ENCODE peak calls at places on chromosomes 7 and 10, in eight cellular contexts. One of them, this sample, is unnamed.

GRCh38 chr7:97043281-97043680 is 18.6 kb upstream of the DLX5 start:
- DNase-seq in fibroblast of lung: no peak
- DNase-seq in IMR-90: peak; percentile 7
- DNase-seq in brain microvascular endothelial cell: no peak
- DNase-seq in testis: no peak
- DNase-seq in CD8-positive, alpha-beta T cell: no peak
- DNase-seq in psoas muscle: no peak
- DNase-seq in Panc1: no peak
- DNase-seq in this sample: no peak

GRCh38 chr7:157807510-157807909 is 470.7 kb downstream of the DNAJB6 start:
- DNase-seq in brain microvascular endothelial cell: peak; percentile 86
- DNase-seq in psoas muscle: no peak
- DNase-seq in testis: no peak
- DNase-seq in IMR-90: no peak
- DNase-seq in fibroblast of lung: no peak
- DNase-seq in Panc1: no peak
- DNase-seq in CD8-positive, alpha-beta T cell: no peak
- DNase-seq in this sample: no peak

GRCh38 chr7:42926204-42926603 is 5.8 kb downstream of the PSMA2 start:
- DNase-seq in psoas muscle: no peak
- DNase-seq in brain microvascular endothelial cell: no peak
- DNase-seq in IMR-90: no peak
- DNase-seq in testis: no peak
- DNase-seq in CD8-positive, alpha-beta T cell: no peak
- DNase-seq in fibroblast of lung: no peak
- DNase-seq in Panc1: no peak
- DNase-seq in this sample: no peak

GRCh38 chr10:988667-989545 is 672 bp downstream of the GTPBP4 start:
- DNase-seq in psoas muscle: no peak
- DNase-seq in fibroblast of lung: peak; percentile 17
- DNase-seq in IMR-90: peak; percentile 28
- DNase-seq in Panc1: no peak
- DNase-seq in CD8-positive, alpha-beta T cell: no peak
- DNase-seq in testis: no peak
- DNase-seq in brain microvascular endothelial cell: no peak
- DNase-seq in this sample: no peak

GRCh38 chr10:45461034-45461433 is 87.0 kb downstream of the ALOX5 start:
- DNase-seq in IMR-90: peak; percentile 15
- DNase-seq in fibroblast of lung: no peak
- DNase-seq in CD8-positive, alpha-beta T cell: no peak
- DNase-seq in psoas muscle: no peak
- DNase-seq in Panc1: no peak
- DNase-seq in testis: no peak
- DNase-seq in brain microvascular endothelial cell: no peak
- DNase-seq in this sample: no peak

GRCh38 chr7:44286618-44287487 is 38.5 kb downstream of the CAMK2B start:
- DNase-seq in psoas muscle: peak; percentile 11
- DNase-seq in fibroblast of lung: no peak
- DNase-seq in testis: no peak
- DNase-seq in brain microvascular endothelial cell: no peak
- DNase-seq in Panc1: no peak
- DNase-seq in CD8-positive, alpha-beta T cell: peak; percentile 2
- DNase-seq in IMR-90: no peak
- DNase-seq in this sample: peak; percentile 13

GRCh38 chr7:15199482-15199881 is 296.9 kb upstream of the DGKB start:
- DNase-seq in brain microvascular endothelial cell: peak; percentile 10
- DNase-seq in testis: no peak
- DNase-seq in Panc1: no peak
- DNase-seq in IMR-90: peak; percentile 1
- DNase-seq in psoas muscle: no peak
- DNase-seq in fibroblast of lung: peak; percentile 37
- DNase-seq in CD8-positive, alpha-beta T cell: no peak
- DNase-seq in this sample: no peak

GRCh38 chr7:68911754-68912153 is 686.5 kb upstream of the AUTS2 start:
- DNase-seq in psoas muscle: no peak
- DNase-seq in fibroblast of lung: no peak
- DNase-seq in brain microvascular endothelial cell: no peak
- DNase-seq in IMR-90: no peak
- DNase-seq in CD8-positive, alpha-beta T cell: no peak
- DNase-seq in Panc1: no peak
- DNase-seq in testis: no peak
- DNase-seq in this sample: no peak

DNA sequence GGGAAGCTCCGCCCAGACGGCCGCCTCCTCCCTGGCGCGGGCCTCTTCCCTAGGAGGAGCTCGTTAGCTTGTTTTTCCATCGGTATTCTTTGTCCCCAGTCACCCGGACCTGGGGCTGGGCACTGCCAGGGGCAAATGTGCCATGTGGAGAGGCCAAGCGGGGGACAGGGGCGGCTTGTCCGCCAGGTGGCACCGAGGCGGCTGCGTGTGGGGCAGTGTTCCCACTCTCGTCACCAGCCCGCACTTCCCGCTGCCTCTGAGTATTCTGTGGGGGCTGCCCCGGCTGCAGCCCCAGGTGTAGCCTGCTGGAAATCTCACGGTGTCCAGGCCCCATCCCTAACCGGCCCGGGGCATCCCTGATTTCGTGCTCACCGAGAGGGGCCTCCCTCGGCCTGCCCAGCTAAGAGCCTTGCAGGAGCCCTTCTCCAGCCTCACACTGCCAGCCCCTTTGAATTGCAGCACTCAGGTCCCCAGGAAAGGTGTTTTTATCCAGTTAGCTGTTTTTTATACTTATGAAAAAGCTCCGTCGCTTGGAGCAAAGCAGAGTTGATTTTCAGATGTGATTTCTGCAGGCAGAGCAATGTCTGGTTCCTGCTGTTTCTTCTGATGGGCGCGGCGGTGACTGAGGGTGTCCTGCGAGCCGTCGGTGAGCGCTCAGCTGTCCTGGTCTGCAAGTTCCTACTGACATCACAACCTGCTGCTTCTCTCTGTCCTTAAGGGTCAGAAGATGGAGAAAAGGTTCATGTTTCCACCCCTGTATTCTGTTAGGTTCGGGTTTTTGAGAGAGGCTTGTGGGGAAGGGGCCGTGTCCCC is 109.8 kb upstream of the FAM20C start:
- DNase-seq in brain microvascular endothelial cell: no peak
- DNase-seq in CD8-positive, alpha-beta T cell: no peak
- DNase-seq in Panc1: no peak
- DNase-seq in fibroblast of lung: no peak
- DNase-seq in testis: peak; percentile 15
- DNase-seq in psoas muscle: no peak
- DNase-seq in IMR-90: no peak
- DNase-seq in this sample: no peak
- TF ChIP-seq CTCF in brain microvascular endothelial cell: no peak
- TF ChIP-seq CTCF in CD8-positive, alpha-beta T cell: no peak
- TF ChIP-seq CTCF in Panc1: no peak
- TF ChIP-seq CTCF in fibroblast of lung: no peak
- TF ChIP-seq CTCF in testis: no peak
- TF ChIP-seq CTCF in psoas muscle: no peak
- TF ChIP-seq CTCF in IMR-90: no peak
- TF ChIP-seq CTCF in this sample: no peak

GRCh38 chr10:101840741-101841453 is 2.7 kb downstream of the KCNIP2 start:
- DNase-seq in fibroblast of lung: peak; percentile 83
- DNase-seq in testis: peak; percentile 84
- DNase-seq in psoas muscle: peak; percentile 81
- DNase-seq in brain microvascular endothelial cell: peak; percentile 77
- DNase-seq in CD8-positive, alpha-beta T cell: peak; percentile 72
- DNase-seq in Panc1: no peak
- DNase-seq in IMR-90: peak; percentile 80
- DNase-seq in this sample: peak; percentile 78
- H3K4me3 ChIP-seq in fibroblast of lung: peak overlapping the region; percentile 51
- H3K4me3 ChIP-seq in testis: peak overlapping the region; percentile 2
- H3K4me3 ChIP-seq in psoas muscle: peak overlapping the region; percentile 53
- H3K4me3 ChIP-seq in brain microvascular endothelial cell: peak overlapping the region; percentile 48
- H3K4me3 ChIP-seq in CD8-positive, alpha-beta T cell: peak overlapping the region; percentile 48
- H3K4me3 ChIP-seq in Panc1: peak overlapping the region; percentile 41
- H3K4me3 ChIP-seq in IMR-90: peak overlapping the region; percentile 11
- H3K4me3 ChIP-seq in this sample: peak overlapping the region; percentile 72

DNA sequence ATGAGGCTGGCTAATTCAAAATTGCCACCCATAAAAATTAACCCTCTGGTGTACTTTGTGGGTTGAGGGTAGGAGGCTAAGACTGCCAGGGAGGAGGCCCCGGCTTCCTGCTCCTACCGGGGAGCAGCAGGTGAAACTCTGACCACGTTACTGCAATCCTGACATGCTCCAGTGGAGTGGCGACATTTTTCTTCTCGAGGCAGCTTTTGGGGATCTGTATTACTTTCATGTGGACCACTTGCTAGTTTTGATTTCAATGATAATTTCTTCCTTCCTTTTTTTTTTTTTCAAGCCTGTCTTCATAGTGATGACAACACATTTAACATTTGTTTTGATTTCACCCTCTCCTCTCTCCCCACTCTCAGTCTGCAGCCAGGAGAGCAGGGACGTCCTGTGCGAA is 14.6 kb downstream of the GATA3 start:
- DNase-seq in testis: no peak
- DNase-seq in brain microvascular endothelial cell: no peak
- DNase-seq in Panc1: no peak
- DNase-seq in psoas muscle: no peak
- DNase-seq in fibroblast of lung: no peak
- DNase-seq in CD8-positive, alpha-beta T cell: no peak
- DNase-seq in IMR-90: no peak
- DNase-seq in this sample: no peak
- H3K27ac ChIP-seq in testis: no peak overlapping the region
- H3K27ac ChIP-seq in brain microvascular endothelial cell: no peak overlapping the region
- H3K27ac ChIP-seq in Panc1: no peak overlapping the region
- H3K27ac ChIP-seq in psoas muscle: no peak overlapping the region
- H3K27ac ChIP-seq in fibroblast of lung: no peak overlapping the region
- H3K27ac ChIP-seq in CD8-positive, alpha-beta T cell: no peak overlapping the region
- H3K27ac ChIP-seq in IMR-90: no peak overlapping the region
- H3K27ac ChIP-seq in this sample: no peak overlapping the region

GRCh38 chr10:18312385-18313145 is 172.3 kb downstream of the CACNB2 start:
- DNase-seq in testis: peak; percentile 56
- DNase-seq in CD8-positive, alpha-beta T cell: no peak
- DNase-seq in brain microvascular endothelial cell: peak; percentile 6
- DNase-seq in Panc1: no peak
- DNase-seq in IMR-90: peak; percentile 62
- DNase-seq in psoas muscle: no peak
- DNase-seq in fibroblast of lung: peak; percentile 79
- DNase-seq in this sample: no peak
- TF ChIP-seq CTCF in testis: peak; percentile 34
- TF ChIP-seq CTCF in CD8-positive, alpha-beta T cell: no peak
- TF ChIP-seq CTCF in brain microvascular endothelial cell: peak; percentile 43
- TF ChIP-seq CTCF in Panc1: peak; percentile 69
- TF ChIP-seq CTCF in IMR-90: peak; percentile 51
- TF ChIP-seq CTCF in psoas muscle: no peak
- TF ChIP-seq CTCF in fibroblast of lung: peak; percentile 46
- TF ChIP-seq CTCF in this sample: peak; percentile 51

This sample was measured in left ventricle myocardium inferior.